ENCODE peak calls at places on chromosome 15, in six cellular contexts. B is IMR-90, A is H1, J is H9, S is mesendoderm, T is mesenchymal stem cell. O is an unnamed sample.

GRCh38 chr15:81400640-81401236 is 26.7 kb upstream of the TMC3 start:
- DNase-seq in J (no peak), A (no peak), B (peak; percentile 65), S (peak; percentile 72), T (peak; percentile 58), O (peak; percentile 36)

GRCh38 chr15:31083394-31083790 is 18.1 kb downstream of the TRPM1 start:
- DNase-seq in B (no peak), T (no peak), J (no peak), A (no peak), S (no peak), O (no peak)

GRCh38 chr15:31993062-31993461 is 37.3 kb upstream of the CHRNA7 start:
- DNase-seq in T (no peak), S (no peak), B (no peak), A (no peak), J (no peak), O (no peak)

GRCh38 chr15:97652700-97653167 is 307.8 kb upstream of the ARRDC4 start:
- DNase-seq in J (peak; percentile 61), T (peak; percentile 2), S (peak; percentile 42), A (no peak), B (no peak), O (peak; percentile 32)

GRCh38 chr15:66816201-66816600 is 114.2 kb downstream of the SMAD6 start:
- DNase-seq in T (no peak), A (no peak), S (no peak), J (no peak), B (no peak), O (no peak)

GRCh38 chr15:88465633-88466219 is 1.5 kb downstream of the MRPL46 start:
- DNase-seq in B (peak; percentile 55), S (peak; percentile 36), T (peak; percentile 54), J (no peak), A (no peak), O (no peak)

GRCh38 chr15:59298255-59298856 is 74.3 kb downstream of the MYO1E start:
- DNase-seq in A (no peak), T (no peak), B (peak; percentile 20), J (no peak), S (peak; percentile 20), O (no peak)

GRCh38 chr15:23912191-23912590 is 225.1 kb upstream of the NDN start:
- DNase-seq in B (no peak), T (no peak), J (peak; percentile 77), S (peak; percentile 51), A (peak; percentile 15), O (peak; percentile 40)

GRCh38 chr15:31522056-31522455 is 195.4 kb downstream of the KLF13 start:
- DNase-seq in J (no peak), S (no peak), B (no peak), T (no peak), A (no peak), O (no peak)

GRCh38 chr15:70442616-70443321 is 320.6 kb downstream of the UACA start:
- DNase-seq in T (no peak), B (no peak), S (no peak), A (no peak), J (no peak), O (no peak)

GRCh38 chr15:90529369-90530249 is at the start of gene CRTC3:
- DNase-seq in B (peak; percentile 48), A (no peak), J (peak; percentile 46), T (peak; percentile 64), S (peak; percentile 38), O (peak; percentile 35)
- H2BK15ac ChIP-seq in B (no peak within 1 kb of the TSS), A (no peak within 1 kb of the TSS), J (no peak within 1 kb of the TSS), T (peak within 1 kb of the TSS; percentile 99), S (no peak within 1 kb of the TSS), O (peak within 1 kb of the TSS; percentile 67)

DNA sequence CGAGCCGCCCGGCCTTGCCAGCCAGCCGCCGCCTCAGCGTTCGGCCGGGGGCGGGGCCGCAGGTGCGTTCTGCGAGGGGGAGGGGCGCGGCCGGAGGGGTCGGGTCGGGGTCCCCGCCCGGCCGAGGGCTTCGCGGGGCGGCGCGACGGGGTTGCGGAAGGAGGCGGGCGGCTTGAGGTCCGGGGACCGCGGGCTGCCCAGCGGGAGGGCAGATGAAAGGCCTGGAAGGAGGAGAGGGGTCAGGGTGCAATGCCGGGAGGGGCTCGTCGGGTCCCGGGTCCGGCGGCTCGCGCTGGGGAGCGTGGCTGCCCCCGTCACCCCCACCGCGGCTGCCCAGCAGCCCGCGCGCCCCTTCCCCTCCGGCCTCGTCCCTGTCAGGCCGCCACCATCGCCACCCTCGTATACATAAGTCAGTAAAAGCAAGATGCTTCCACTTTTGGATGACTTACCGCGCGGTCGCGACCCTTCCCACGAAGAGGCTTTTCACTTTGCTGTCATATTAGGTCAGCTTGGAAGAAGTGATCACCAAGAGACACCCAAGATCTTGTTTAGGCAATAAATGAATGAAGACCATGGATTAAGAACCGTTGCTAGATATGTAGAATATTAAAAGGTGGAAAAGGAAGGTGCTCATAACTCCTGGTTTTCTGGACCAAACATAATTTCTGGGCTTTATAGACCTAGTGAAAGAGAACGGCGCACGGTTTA is 649 bp upstream of the ANP32A start:
- DNase-seq in J (no peak), T (peak; percentile 13), A (no peak), S (no peak), B (no peak), O (peak; percentile 20)
- H4K8ac ChIP-seq in J (no peak overlapping the region), T (no peak overlapping the region), A (peak overlapping the region; percentile 57), S (no peak overlapping the region), B (no peak overlapping the region), O (no peak overlapping the region)

DNA sequence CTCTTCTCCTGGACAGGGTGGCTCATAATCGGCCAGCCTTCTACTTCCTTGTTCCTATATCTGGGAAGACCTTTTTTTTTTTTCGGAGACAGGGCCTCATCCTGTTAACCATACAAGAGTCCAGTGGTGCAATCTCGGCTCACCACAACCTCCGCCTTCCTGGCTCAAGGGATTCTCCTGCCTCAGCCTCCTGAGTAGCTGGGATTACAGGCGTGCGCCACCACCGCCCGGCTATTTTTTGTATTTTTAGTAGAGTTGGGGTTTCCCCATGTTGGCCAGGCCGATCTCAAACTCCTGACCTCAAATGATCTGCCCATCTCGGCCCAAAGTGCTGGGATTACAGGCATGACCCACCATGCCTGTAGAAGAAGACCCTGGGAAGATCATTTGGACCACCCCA is 4.5 kb downstream of the PLEKHO2 start:
- DNase-seq in T (no peak), J (no peak), S (no peak), A (no peak), B (no peak), O (no peak)
- H3K4ac ChIP-seq in T (no peak overlapping the region), J (no peak overlapping the region), S (no peak overlapping the region), A (no peak overlapping the region), B (peak overlapping the region; percentile 72), O (no peak overlapping the region)

DNA sequence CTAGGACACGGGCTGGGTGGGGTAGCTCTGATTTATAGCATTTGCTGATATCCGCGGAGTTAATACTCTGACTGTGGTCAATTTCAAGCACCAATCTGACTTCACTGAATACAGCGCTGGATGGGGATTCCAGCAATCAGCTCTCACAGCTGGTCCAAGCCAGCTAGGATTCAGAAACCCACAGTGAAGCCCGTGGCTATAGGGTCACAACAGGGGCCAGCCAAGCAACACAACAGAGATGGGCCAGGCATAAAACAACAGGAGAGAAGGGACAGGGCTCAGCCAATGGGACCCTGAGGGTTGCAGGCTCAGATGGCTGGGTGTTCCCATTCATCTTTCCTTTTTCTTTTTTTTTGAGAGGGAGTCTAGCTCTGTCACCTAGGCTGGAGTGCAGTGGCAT is 5.3 kb upstream of the LMAN1L start:
- DNase-seq in S (no peak), J (no peak), T (no peak), A (no peak), B (peak; percentile 28), O (no peak)
- H2BK15ac ChIP-seq in S (no peak overlapping the region), J (no peak overlapping the region), T (no peak overlapping the region), A (no peak overlapping the region), B (no peak overlapping the region), O (no peak overlapping the region)

DNA sequence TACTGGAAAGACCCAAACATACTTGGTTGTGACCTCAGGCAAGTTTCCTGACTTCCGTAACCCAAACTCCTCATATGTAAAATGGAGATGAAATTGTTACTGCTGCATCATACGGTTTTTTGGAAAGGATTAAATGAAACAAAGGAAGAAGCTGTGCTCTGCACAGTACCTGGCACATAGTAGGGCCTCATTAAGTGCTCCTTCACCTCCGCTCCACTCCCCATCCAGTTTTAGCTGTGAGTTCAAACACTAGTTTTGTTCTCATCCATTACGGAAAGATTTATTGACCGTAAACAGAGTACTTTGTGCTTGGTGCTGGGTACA is 381 bp upstream of the ICE2 start:
- DNase-seq in S (no peak), J (no peak), A (no peak), T (no peak), B (no peak), O (no peak)
- H4K8ac ChIP-seq in S (no peak overlapping the region), J (peak overlapping the region; percentile 87), A (peak overlapping the region; percentile 35), T (peak overlapping the region; percentile 80), B (peak overlapping the region; percentile 89), O (no peak overlapping the region)

GRCh38 chr15:90387534-90388461 is at the start of gene IQGAP1:
- DNase-seq in A (peak; percentile 88), S (peak; percentile 98), J (peak; percentile 99), T (peak; percentile 96), B (peak; percentile 94), O (peak; percentile 95)
- H3K4ac ChIP-seq in A (no peak within 1 kb of the TSS), S (peak within 1 kb of the TSS; percentile 99), J (no peak within 1 kb of the TSS), T (peak within 1 kb of the TSS; percentile 92), B (peak within 1 kb of the TSS; percentile 87), O (no peak within 1 kb of the TSS)

DNA sequence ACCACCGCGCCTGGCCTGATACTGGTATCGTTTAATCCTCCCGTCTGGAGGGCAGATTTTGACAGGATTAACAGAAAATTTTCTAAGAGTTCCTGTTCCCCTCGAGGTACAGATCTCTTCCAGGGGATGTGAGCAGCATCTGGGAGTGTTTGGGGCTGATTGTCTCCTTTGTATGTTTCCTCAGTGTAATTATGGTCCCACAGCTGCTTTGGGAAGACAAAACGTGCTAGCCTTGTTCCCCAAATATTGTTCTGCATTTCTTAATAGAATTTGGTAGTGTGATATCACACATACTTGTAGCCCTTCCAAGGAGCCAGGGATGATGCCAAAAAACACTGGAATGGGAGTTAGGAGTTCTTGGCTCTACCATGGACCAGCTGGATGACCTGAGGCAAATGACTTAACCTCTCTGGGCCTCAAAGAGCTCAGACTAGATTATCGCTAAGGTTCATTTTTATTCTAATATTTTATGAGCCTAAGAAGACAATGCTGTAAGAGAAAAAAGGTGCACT is 19.0 kb upstream of the AGBL1 start:
- DNase-seq in J (no peak), T (no peak), B (no peak), A (no peak), S (no peak), O (no peak)
- H2BK15ac ChIP-seq in J (no peak overlapping the region), T (no peak overlapping the region), B (no peak overlapping the region), A (no peak overlapping the region), S (no peak overlapping the region), O (no peak overlapping the region)